ENCODE peak calls at places on chromosomes 1 and 21, in five cellular contexts. D, G, E, S and I are unnamed samples.

GRCh38 chr1:222182641-222183040 is 365.3 kb downstream of the HHIPL2 start:
- DNase-seq in S (peak; percentile 60), D (no peak), E (no peak), G (no peak), I (no peak)

GRCh38 chr1:221315330-221315729 is 426.6 kb downstream of the DUSP10 start:
- DNase-seq in S (peak; percentile 59), G (no peak), E (no peak), D (peak; percentile 31), I (no peak)

GRCh38 chr1:206854401-206855129 is 10.9 kb upstream of the IL20 start:
- DNase-seq in D (no peak), E (no peak), G (no peak), S (no peak), I (no peak)

GRCh38 chr21:45374826-45375455 is 30.0 kb upstream of the COL18A1 start:
- DNase-seq in S (no peak), G (no peak), E (no peak), D (peak; percentile 12), I (no peak)

GRCh38 chr21:43025636-43026180 is 49.9 kb downstream of the CBS start:
- DNase-seq in G (no peak), E (no peak), D (no peak), S (peak; percentile 36), I (no peak)

GRCh38 chr1:165143437-165144065 is 213.0 kb downstream of the LMX1A start:
- DNase-seq in D (no peak), G (no peak), S (peak; percentile 11), E (peak; percentile 16), I (no peak)

GRCh38 chr1:226987623-226988336 is 47.7 kb downstream of the COQ8A start:
- DNase-seq in D (no peak), E (no peak), G (no peak), S (no peak), I (no peak)

GRCh38 chr1:42422672-42423236 is 33.1 kb downstream of the ZMYND12 start:
- DNase-seq in G (no peak), E (no peak), D (peak; percentile 55), S (no peak), I (no peak)

GRCh38 chr1:8477199-8477982 is 159.5 kb downstream of the SLC45A1 start:
- DNase-seq in S (no peak), G (no peak), D (no peak), E (no peak), I (no peak)

GRCh38 chr1:54052470-54052933 is 502 bp downstream of the TMEM59 start:
- DNase-seq in S (peak; percentile 71), E (peak; percentile 68), G (no peak), D (peak; percentile 28), I (peak; percentile 32)

GRCh38 chr1:246705368-246705767 is 18.8 kb upstream of the SCCPDH start:
- DNase-seq in E (no peak), S (peak; percentile 96), D (no peak), G (no peak), I (no peak)